ENCODE peak calls at places on chromosomes 1 and 21, in four cellular contexts. T, W, S and N are unnamed samples.

GRCh38 chr1:209249785-209250441 is 333.6 kb upstream of the CAMK1G start:
- DNase-seq in T (no peak), W (no peak), S (no peak), N (no peak)

GRCh38 chr1:67651031-67651430 is 34.0 kb upstream of the GADD45A start:
- DNase-seq in T (no peak), W (no peak), S (no peak), N (no peak)

GRCh38 chr1:63274979-63275378 is 47.4 kb upstream of the FOXD3 start:
- DNase-seq in T (no peak), W (no peak), S (no peak), N (no peak)

GRCh38 chr1:53890522-53890941 is 935 bp upstream of the YIPF1 start:
- DNase-seq in T (no peak), W (no peak), S (no peak), N (no peak)

GRCh38 chr1:34002810-34003209 is 138.9 kb downstream of the HMGB4 start:
- DNase-seq in T (no peak), W (no peak), S (no peak), N (no peak)

GRCh38 chr1:192939440-192939839 is 119.7 kb downstream of the UCHL5 start:
- DNase-seq in T (peak), W (no peak), S (no peak), N (no peak)

GRCh38 chr1:37258068-37258467 is 216.3 kb upstream of the ZC3H12A start:
- DNase-seq in T (no peak), W (no peak), S (no peak), N (no peak)

GRCh38 chr1:180769889-180770288 is 138.1 kb downstream of the XPR1 start:
- DNase-seq in T (no peak), W (no peak), S (no peak), N (no peak)

GRCh38 chr1:9292361-9293240 is at the start of gene SPSB1:
- DNase-seq in T (peak), W (peak), S (peak), N (peak)

GRCh38 chr21:42561742-42562141 is 48.1 kb downstream of the SLC37A1 start:
- DNase-seq in T (peak), W (no peak), S (no peak), N (no peak)

GRCh38 chr1:10529096-10529495 is 54.3 kb downstream of the PEX14 start:
- DNase-seq in T (no peak), W (no peak), S (no peak), N (no peak)

GRCh38 chr1:208899438-208899837 is 655.3 kb upstream of the PLXNA2 start:
- DNase-seq in T (no peak), W (no peak), S (no peak), N (no peak)

GRCh38 chr1:171119648-171120047 is 28.9 kb downstream of the FMO3 start:
- DNase-seq in T (no peak), W (no peak), S (no peak), N (no peak)

GRCh38 chr1:92933459-92933858 is 27.8 kb downstream of the DIPK1A start:
- DNase-seq in T (no peak), W (no peak), S (no peak), N (no peak)

GRCh38 chr1:61184035-61184713 is 101.8 kb downstream of the NFIA start:
- DNase-seq in T (peak), W (peak), S (peak), N (peak)

GRCh38 chr1:24027838-24028468 is 47.8 kb upstream of the SRSF10 start:
- DNase-seq in T (peak), W (no peak), S (no peak), N (no peak)

GRCh38 chr1:151165281-151165737 is 393 bp downstream of the LYSMD1 start:
- DNase-seq in T (peak), W (peak), S (peak), N (peak)

GRCh38 chr1:108199231-108199657 is 899 bp downstream of the SLC25A24 start:
- DNase-seq in T (peak), W (no peak), S (no peak), N (no peak)

GRCh38 chr1:94790670-94791069 is 29.5 kb upstream of the SLC44A3 start:
- DNase-seq in T (no peak), W (no peak), S (no peak), N (no peak)

GRCh38 chr1:43495204-43495603 is 35.5 kb upstream of the PTPRF start:
- DNase-seq in T (no peak), W (no peak), S (no peak), N (peak)

GRCh38 chr1:226309398-226310122 is 596 bp upstream of the LIN9 start:
- DNase-seq in T (no peak), W (no peak), S (no peak), N (peak)
- H3K27ac ChIP-seq in T (peak), W (no peak), S (peak), N (peak)

DNA sequence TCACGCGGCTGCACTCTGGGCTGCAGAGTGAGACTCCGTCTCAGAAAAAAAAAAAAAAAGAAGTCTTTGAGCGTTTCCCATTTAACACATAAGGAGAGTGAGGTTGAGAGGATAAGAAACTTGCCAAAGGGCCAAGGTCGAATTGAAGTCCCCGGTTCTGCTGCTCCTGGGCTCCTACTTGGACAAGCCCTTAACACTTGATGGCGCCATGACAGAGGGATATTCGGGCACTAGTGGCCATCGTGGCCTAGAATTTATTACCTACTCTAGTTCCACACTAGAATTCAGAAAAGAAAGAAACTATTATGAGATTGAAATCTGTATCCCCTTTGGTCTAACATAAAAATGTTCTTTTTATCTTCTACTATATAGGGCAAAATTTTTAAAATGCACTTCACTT is 65.7 kb upstream of the NEK2 start:
- DNase-seq in T (no peak), W (no peak), S (no peak), N (no peak)
- H3K27ac ChIP-seq in T (no peak), W (no peak), S (no peak), N (no peak)

GRCh38 chr1:46677339-46677738 is 5.7 kb downstream of the TEX38 start:
- DNase-seq in T (no peak), W (no peak), S (no peak), N (no peak)
- H3K27ac ChIP-seq in T (no peak), W (no peak), S (no peak), N (no peak)

GRCh38 chr21:14754259-14754604 is 208.1 kb upstream of the SAMSN1 start:
- DNase-seq in T (no peak), W (no peak), S (no peak), N (no peak)
- H3K27ac ChIP-seq in T (no peak), W (no peak), S (no peak), N (no peak)

DNA sequence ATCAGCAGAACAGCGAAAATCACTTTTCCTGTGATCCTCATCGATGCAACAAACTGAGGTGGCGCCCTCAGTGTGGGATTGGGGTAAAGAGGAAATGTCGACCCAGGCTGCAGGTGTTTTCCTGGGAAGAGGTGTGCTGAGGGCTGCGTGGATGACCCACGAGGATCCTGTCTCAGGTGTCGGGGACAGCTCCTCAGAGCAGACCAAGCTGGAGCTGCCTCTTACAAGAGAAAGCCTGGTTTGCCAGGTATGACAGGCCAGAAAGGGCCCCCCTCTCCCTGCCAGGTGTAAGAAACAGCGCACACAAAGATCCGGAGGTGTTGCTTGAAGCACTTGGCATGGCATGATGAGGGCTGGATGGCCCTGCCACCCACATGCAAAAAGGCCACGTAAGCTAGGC is 12.6 kb downstream of the FHAD1 start:
- DNase-seq in T (no peak), W (no peak), S (no peak), N (no peak)
- H3K27ac ChIP-seq in T (no peak), W (no peak), S (peak), N (peak)

DNA sequence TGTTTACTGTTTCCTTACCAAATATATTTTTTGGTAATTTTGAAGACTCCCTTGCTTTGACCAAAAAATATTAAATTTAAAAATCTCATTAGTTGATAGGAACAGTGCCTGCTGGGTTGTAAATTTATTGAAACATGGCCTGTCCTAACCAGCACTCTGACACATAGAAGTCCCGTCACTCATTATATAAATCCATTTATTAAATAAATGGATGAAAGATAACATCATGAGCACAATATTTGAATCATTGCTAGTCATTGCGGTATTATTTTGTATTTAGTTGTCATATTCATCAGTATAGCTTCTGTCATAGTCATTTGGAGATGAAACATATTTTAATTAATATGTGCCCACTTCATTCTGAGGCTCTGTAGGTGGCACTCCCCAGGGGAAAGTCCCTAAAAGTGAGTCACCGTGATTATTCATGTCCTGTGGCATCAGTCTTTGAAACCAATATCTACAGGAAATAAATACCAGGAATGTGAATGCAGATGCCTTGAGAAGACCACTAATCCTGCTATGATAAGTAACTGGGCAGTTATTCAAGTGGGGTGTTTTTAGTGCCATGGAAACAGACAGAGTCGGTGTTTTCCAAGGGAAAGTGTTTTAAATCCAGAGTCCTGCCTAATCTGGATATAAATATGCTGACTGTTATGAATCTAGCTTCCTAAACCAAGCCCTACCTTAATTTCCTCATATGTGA is 302.0 kb downstream of the DUSP10 start:
- DNase-seq in T (peak), W (no peak), S (no peak), N (no peak)
- H3K27ac ChIP-seq in T (peak), W (peak), S (peak), N (no peak)

GRCh38 chr1:59497616-59498015 is 200.7 kb downstream of the FGGY start:
- DNase-seq in T (no peak), W (no peak), S (no peak), N (no peak)
- H3K27ac ChIP-seq in T (no peak), W (peak), S (no peak), N (no peak)

GRCh38 chr1:230693221-230693620 is 20.7 kb downstream of the AGT start:
- DNase-seq in T (no peak), W (no peak), S (no peak), N (no peak)
- H3K27ac ChIP-seq in T (no peak), W (no peak), S (no peak), N (no peak)

DNA sequence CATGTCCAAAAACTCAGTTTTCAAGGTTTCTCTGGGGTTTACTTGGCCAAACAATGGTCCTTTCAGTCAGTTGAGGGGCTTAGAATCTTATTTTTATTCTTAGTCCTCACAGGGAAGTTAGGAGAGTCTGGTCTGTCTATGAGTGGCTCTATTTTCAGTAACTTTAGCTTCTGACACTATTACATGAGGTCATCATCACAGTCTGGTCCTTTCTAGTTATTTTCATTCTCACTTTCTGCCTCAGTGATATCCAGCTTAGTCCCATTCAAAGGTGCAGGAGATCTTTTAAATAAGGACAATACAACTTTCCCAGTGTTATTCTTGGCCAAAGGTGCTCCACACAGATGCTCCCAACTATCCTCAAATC is 30.0 kb upstream of the FGGY start:
- DNase-seq in T (no peak), W (no peak), S (no peak), N (no peak)
- H3K27ac ChIP-seq in T (no peak), W (no peak), S (peak), N (no peak)